ENCODE peak calls at places on chromosome 17, in five cellular contexts. L is HCT116, T is SHP77, V is GDM1, E is AG04450. U is an unnamed sample.

GRCh38 chr17:56596741-56597494 is 3.4 kb downstream of the NOG start:
- DNase-seq in L (no peak), T (no peak), V (no peak), E (no peak), U (no peak)

GRCh38 chr17:79087428-79088143 is 13.0 kb downstream of the ENGASE start:
- DNase-seq in L (peak), T (peak), V (peak), E (no peak), U (peak)

GRCh38 chr17:29368926-29369325 is 21.2 kb upstream of the TAOK1 start:
- DNase-seq in L (no peak), T (no peak), V (no peak), E (no peak), U (no peak)

GRCh38 chr17:82092094-82092586 is 5.9 kb downstream of the FASN start:
- DNase-seq in L (no peak), T (no peak), V (no peak), E (no peak), U (no peak)

GRCh38 chr17:980406-981291 is 1.1 kb upstream of the NXN start:
- DNase-seq in L (peak), T (peak), V (peak), E (no peak), U (peak)

GRCh38 chr17:67628580-67629013 is 89.1 kb upstream of the NOL11 start:
- DNase-seq in L (no peak), T (no peak), V (no peak), E (no peak), U (peak)

GRCh38 chr17:77959926-77960521 is 1.5 kb downstream of the TNRC6C start:
- DNase-seq in L (no peak), T (peak), V (no peak), E (no peak), U (peak)

GRCh38 chr17:34151081-34151480 is 104.0 kb upstream of the CCL2 start:
- DNase-seq in L (no peak), T (no peak), V (no peak), E (no peak), U (no peak)

GRCh38 chr17:8800656-8801055 is 1.5 kb upstream of the MFSD6L start:
- DNase-seq in L (no peak), T (no peak), V (no peak), E (no peak), U (no peak)

GRCh38 chr17:73533127-73533526 is 111.1 kb downstream of the SDK2 start:
- DNase-seq in L (no peak), T (no peak), V (no peak), E (no peak), U (no peak)

GRCh38 chr17:75317671-75318070 is 28.4 kb upstream of the SLC25A19 start:
- DNase-seq in L (no peak), T (no peak), V (no peak), E (no peak), U (no peak)

GRCh38 chr17:57654040-57654775 is 90.9 kb downstream of the CCDC182 start:
- DNase-seq in L (no peak), T (no peak), V (no peak), E (no peak), U (no peak)

GRCh38 chr17:56697190-56697589 is 103.7 kb downstream of the NOG start:
- DNase-seq in L (no peak), T (no peak), V (no peak), E (no peak), U (no peak)

GRCh38 chr17:67452681-67453554 is 75.8 kb downstream of the PITPNC1 start:
- DNase-seq in L (no peak), T (no peak), V (no peak), E (no peak), U (peak)